ENCODE peak calls at places on chromosomes 12 and 14, in five cellular contexts. V is brain microvascular endothelial cell, Z is MM.1S, L is PC-3, H is small intestine. T is an unnamed sample.

GRCh38 chr12:71484272-71484905 is 44.8 kb downstream of the LGR5 start:
- DNase-seq in L (no peak), V (no peak), Z (no peak), H (no peak), T (no peak)

GRCh38 chr12:115305867-115306266 is 621.9 kb upstream of the TBX3 start:
- DNase-seq in H (no peak), Z (no peak), L (no peak), V (no peak), T (no peak)

GRCh38 chr12:109014984-109015765 is 5.7 kb downstream of the SVOP start:
- DNase-seq in H (no peak), L (no peak), V (no peak), Z (no peak), T (no peak)

GRCh38 chr12:107435072-107435471 is 250.5 kb upstream of the PWP1 start:
- DNase-seq in L (no peak), V (no peak), H (no peak), Z (no peak), T (no peak)

GRCh38 chr14:91383439-91383838 is 34.2 kb downstream of the CCDC88C start:
- DNase-seq in H (no peak), L (peak), Z (no peak), V (no peak), T (no peak)

GRCh38 chr12:9925746-9926393 is 6.3 kb downstream of the CLEC2A start:
- DNase-seq in H (peak), V (peak), L (peak), Z (peak), T (no peak)

GRCh38 chr14:77870646-77871045 is 70.7 kb downstream of the ADCK1 start:
- DNase-seq in L (no peak), V (no peak), Z (no peak), H (no peak), T (no peak)

GRCh38 chr14:51293149-51293925 is 53.3 kb downstream of the TMX1 start:
- DNase-seq in V (peak), Z (no peak), H (no peak), L (no peak), T (no peak)

GRCh38 chr14:105258846-105259245 is 10.5 kb downstream of the BTBD6 start:
- DNase-seq in H (peak), L (peak), V (peak), Z (no peak), T (no peak)
- H3K27ac ChIP-seq in H (no peak), L (peak), V (no peak), Z (no peak), T (no peak)

DNA sequence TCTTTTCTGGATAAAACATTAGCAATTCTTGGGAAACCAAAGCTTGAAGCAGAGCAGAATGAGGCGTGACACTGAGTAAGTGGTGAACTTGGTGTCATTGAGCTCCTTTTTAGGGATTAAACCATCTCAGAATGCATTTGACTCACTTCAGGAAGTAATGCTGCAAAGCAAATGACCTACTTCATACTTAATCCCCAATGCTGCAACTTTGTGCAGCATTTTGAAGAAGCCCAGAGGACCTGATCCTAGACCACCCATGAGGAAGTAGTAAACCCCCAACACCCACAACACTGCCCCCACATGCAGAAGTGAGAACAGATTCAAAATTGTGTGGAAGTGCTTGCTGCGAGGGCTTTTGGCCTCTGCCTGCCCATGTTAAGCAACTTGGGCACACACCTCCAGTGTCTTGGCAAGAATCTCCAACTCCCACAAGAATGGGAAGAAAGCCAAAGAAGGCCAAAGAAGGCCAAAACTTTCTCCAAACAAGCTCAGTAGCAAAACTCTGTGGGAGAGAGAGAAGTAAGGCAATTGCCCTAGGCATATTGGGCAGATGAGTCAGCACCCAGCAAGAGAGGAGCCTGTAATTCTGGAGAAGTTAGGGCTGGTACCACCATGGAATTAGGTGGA is 69.2 kb upstream of the ETV6 start:
- DNase-seq in H (no peak), Z (no peak), V (peak), L (peak), T (peak)
- H3K27ac ChIP-seq in H (no peak), Z (no peak), V (no peak), L (peak), T (peak)

DNA sequence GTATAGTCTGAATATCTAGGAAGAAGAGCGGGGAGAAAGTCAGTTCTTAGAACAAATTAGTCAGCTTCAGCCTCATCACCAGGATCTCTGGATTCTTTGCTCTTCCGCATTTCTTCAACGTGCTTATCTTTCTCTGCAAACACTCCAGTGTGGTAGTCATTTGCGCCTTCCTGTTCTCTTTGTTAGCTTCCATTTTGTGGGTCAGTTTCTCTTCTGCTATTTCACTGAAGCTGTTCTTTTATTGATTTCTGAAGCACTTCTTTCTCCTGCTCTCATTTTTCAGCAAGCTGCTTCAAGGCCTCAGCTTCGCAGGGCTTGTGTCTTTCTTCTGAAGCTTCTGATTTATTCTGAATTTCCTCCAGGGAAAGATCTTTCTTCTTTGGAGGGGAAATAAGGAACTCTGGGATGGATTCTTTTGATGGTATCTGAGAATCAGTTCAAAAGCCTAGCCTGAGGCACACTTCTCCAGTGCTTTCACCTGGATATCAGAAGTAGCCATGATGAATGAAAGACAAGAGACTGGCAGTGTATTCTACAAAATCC is 13.5 kb downstream of the AMN1 start:
- DNase-seq in H (no peak), L (no peak), V (no peak), Z (no peak), T (no peak)
- H3K27ac ChIP-seq in H (no peak), L (no peak), V (peak), Z (no peak), T (peak)

GRCh38 chr12:12786371-12786715 is 884 bp downstream of the APOLD1 start:
- DNase-seq in H (no peak), Z (peak), V (no peak), L (no peak), T (no peak)
- H3K27ac ChIP-seq in H (peak), Z (no peak), V (peak), L (peak), T (peak)

GRCh38 chr12:92745874-92746553 is 43.2 kb downstream of the PLEKHG7 start:
- DNase-seq in V (peak), H (no peak), Z (no peak), L (peak), T (peak)
- H3K27ac ChIP-seq in V (peak), H (no peak), Z (no peak), L (peak), T (peak)

GRCh38 chr12:118063567-118064391 is 2.8 kb upstream of the WSB2 start:
- DNase-seq in V (no peak), L (no peak), H (peak), Z (no peak), T (no peak)

GRCh38 chr12:118061011-118061875 is at the start of gene WSB2:
- DNase-seq in L (peak), V (peak), H (peak), Z (peak), T (no peak)

GRCh38 chr12:118061876-118062791 is 1.2 kb upstream of the WSB2 start:
- DNase-seq in H (peak), Z (no peak), L (peak), V (no peak), T (no peak)

GRCh38 chr12:118065380-118065779 is 4.4 kb upstream of the WSB2 start:
- DNase-seq in L (no peak), H (no peak), Z (no peak), V (no peak), T (no peak)

GRCh38 chr12:118064608-118065007 is 3.6 kb upstream of the WSB2 start:
- DNase-seq in H (no peak), V (no peak), L (no peak), Z (no peak), T (no peak)
- H3K27ac ChIP-seq in H (no peak), V (no peak), L (no peak), Z (no peak), T (no peak)

GRCh38 chr12:29665107-29665506 is 118.6 kb downstream of the TMTC1 start:
- DNase-seq in Z (no peak), L (no peak), V (no peak), H (no peak), T (no peak)

GRCh38 chr12:29656762-29657538 is 126.8 kb downstream of the TMTC1 start:
- DNase-seq in L (no peak), V (no peak), Z (no peak), H (no peak), T (no peak)

GRCh38 chr12:29655861-29656260 is 127.9 kb downstream of the TMTC1 start:
- DNase-seq in L (no peak), V (no peak), Z (peak), H (no peak), T (no peak)

GRCh38 chr12:29662737-29663323 is 120.9 kb downstream of the TMTC1 start:
- DNase-seq in Z (no peak), V (no peak), H (no peak), L (no peak), T (no peak)

DNA sequence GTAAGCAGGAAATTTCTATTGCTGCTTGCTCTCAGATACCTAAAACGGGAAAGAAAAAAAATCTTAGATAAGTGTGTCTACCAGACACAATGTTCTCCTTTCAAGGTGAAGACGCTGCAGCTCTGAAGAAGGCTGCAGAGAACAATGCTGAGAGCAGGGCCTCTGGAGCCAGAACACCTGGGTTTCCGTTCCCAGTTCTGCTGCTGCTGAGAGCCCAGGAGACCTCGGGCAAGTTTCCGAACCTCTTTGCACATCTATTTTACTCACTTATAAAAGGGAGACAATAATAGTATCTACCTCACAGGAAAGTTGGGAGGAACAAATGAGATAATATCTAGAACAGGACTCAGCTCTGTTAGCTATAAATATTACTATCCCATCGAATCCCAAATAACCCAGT is 122.9 kb downstream of the TMTC1 start:
- DNase-seq in L (no peak), Z (no peak), V (no peak), H (no peak), T (no peak)
- H3K27ac ChIP-seq in L (no peak), Z (no peak), V (no peak), H (no peak), T (no peak)

GRCh38 chr12:7130537-7130790 is 293 bp downstream of the CLSTN3 start:
- DNase-seq in L (no peak), V (no peak), Z (no peak), H (no peak), T (no peak)
- H3K27ac ChIP-seq in L (no peak), V (no peak), Z (no peak), H (no peak), T (no peak)

GRCh38 chr12:122350444-122350843 is 72.0 kb downstream of the CLIP1 start:
- DNase-seq in Z (no peak), H (no peak), V (no peak), L (no peak), T (no peak)
- H3K27ac ChIP-seq in Z (no peak), H (no peak), V (no peak), L (no peak), T (no peak)